ENCODE peak calls at places on chromosomes 3 and 15, in nine cellular contexts. N is A549; Q is effector memory CD4-positive, alpha-beta T cell; O is GM23248; J is cardiac muscle cell; W is thoracic aorta; H is stomach; Z is H9; M is adrenal gland. B is an unnamed sample. For H3K4me1, the result is how much of the 10 kb centered on the place peaks cover.

GRCh38 chr3:111668321-111668720 is 73.2 kb upstream of the ZBED2 start:
- DNase-seq in N (no peak), Q (no peak), O (no peak), J (no peak), W (no peak), H (no peak), Z (no peak), M (no peak), B (no peak)

GRCh38 chr15:96029172-96029571 is 301.3 kb upstream of the NR2F2 start:
- DNase-seq in N (no peak), Q (no peak), O (no peak), J (no peak), W (no peak), H (no peak), Z (no peak), M (no peak), B (no peak)

GRCh38 chr3:104526901-104527401 is 839.8 kb upstream of the ALCAM start:
- DNase-seq in N (no peak), Q (no peak), O (no peak), J (no peak), W (no peak), H (no peak), Z (no peak), M (no peak), B (no peak)

GRCh38 chr3:57556459-57557087 is 499 bp downstream of the PDE12 start:
- DNase-seq in N (peak), Q (no peak), O (peak), J (peak), W (no peak), H (peak), Z (no peak), M (peak), B (peak)

GRCh38 chr3:78258798-78259197 is 1218.9 kb downstream of the ROBO2 start:
- DNase-seq in N (no peak), Q (no peak), O (peak), J (peak), W (no peak), H (no peak), Z (no peak), M (no peak), B (no peak)

GRCh38 chr3:133885241-133885711 is 10.4 kb downstream of the RAB6B start:
- DNase-seq in N (no peak), Q (no peak), O (no peak), J (no peak), W (no peak), H (no peak), Z (no peak), M (no peak), B (no peak)

GRCh38 chr15:54273928-54274327 is 295.7 kb downstream of the UNC13C start:
- DNase-seq in N (no peak), Q (no peak), O (no peak), J (no peak), W (no peak), H (no peak), Z (no peak), M (no peak), B (no peak)

GRCh38 chr3:100548053-100548452 is 55.6 kb downstream of the TMEM45A start:
- DNase-seq in N (no peak), Q (no peak), O (peak), J (no peak), W (no peak), H (no peak), Z (no peak), M (no peak), B (no peak)

GRCh38 chr3:151091685-151092352 is 6.4 kb downstream of the MED12L start:
- DNase-seq in N (no peak), Q (no peak), O (peak), J (peak), W (no peak), H (no peak), Z (no peak), M (no peak), B (no peak)

GRCh38 chr3:21839592-21839991 is 88.6 kb upstream of the ZNF385D start:
- DNase-seq in N (no peak), Q (no peak), O (peak), J (peak), W (no peak), H (no peak), Z (no peak), M (peak), B (no peak)

GRCh38 chr3:11580645-11581044 is 63.1 kb downstream of the VGLL4 start:
- DNase-seq in N (no peak), Q (no peak), O (no peak), J (no peak), W (no peak), H (no peak), Z (no peak), M (no peak), B (no peak)

GRCh38 chr3:49017646-49017977 is 768 bp downstream of the DALRD3 start:
- DNase-seq in N (no peak), Q (no peak), O (peak), J (no peak), W (no peak), H (no peak), Z (no peak), M (no peak), B (peak)

GRCh38 chr3:182644013-182644412 is 149.3 kb upstream of the ATP11B start:
- DNase-seq in N (no peak), Q (no peak), O (no peak), J (no peak), W (no peak), H (no peak), Z (no peak), M (no peak), B (no peak)

GRCh38 chr15:71730277-71731144 is 79.8 kb upstream of the NR2E3 start:
- DNase-seq in N (peak), Q (no peak), O (peak), J (peak), W (no peak), H (peak), Z (peak), M (peak), B (peak)

GRCh38 chr15:68312701-68313204 is 35.2 kb downstream of the FEM1B start:
- DNase-seq in N (no peak), Q (no peak), O (peak), J (peak), W (no peak), H (no peak), Z (peak), M (peak), B (no peak)

GRCh38 chr15:63994073-63994600 is 52.1 kb downstream of the DAPK2 start:
- DNase-seq in N (no peak), Q (no peak), O (peak), J (no peak), W (no peak), H (no peak), Z (no peak), M (peak), B (no peak)

GRCh38 chr3:71713041-71713440 is 12.2 kb downstream of the EIF4E3 start:
- DNase-seq in N (no peak), Q (no peak), O (no peak), J (no peak), W (no peak), H (no peak), Z (no peak), M (no peak), B (no peak)

GRCh38 chr15:92797168-92798052 is 102.7 kb upstream of the CHD2 start:
- DNase-seq in N (peak), Q (no peak), O (peak), J (peak), W (no peak), H (no peak), Z (no peak), M (no peak), B (no peak)

GRCh38 chr3:139561959-139562676 is 22.6 kb upstream of the RBP1 start:
- DNase-seq in N (peak), Q (no peak), O (peak), J (peak), W (no peak), H (no peak), Z (peak), M (peak), B (peak)

GRCh38 chr3:139558351-139559170 is 19.0 kb upstream of the RBP1 start:
- DNase-seq in N (no peak), Q (no peak), O (no peak), J (no peak), W (no peak), H (no peak), Z (no peak), M (no peak), B (no peak)

GRCh38 chr3:139557041-139557440 is 17.5 kb upstream of the RBP1 start:
- DNase-seq in N (no peak), Q (no peak), O (no peak), J (no peak), W (no peak), H (no peak), Z (no peak), M (no peak), B (no peak)

GRCh38 chr3:139561428-139561827 is 21.9 kb upstream of the RBP1 start:
- DNase-seq in N (no peak), Q (no peak), O (no peak), J (no peak), W (no peak), H (no peak), Z (no peak), M (no peak), B (no peak)

GRCh38 chr3:139559541-139559940 is 20.0 kb upstream of the RBP1 start:
- DNase-seq in N (no peak), Q (no peak), O (peak), J (no peak), W (no peak), H (no peak), Z (no peak), M (no peak), B (no peak)
- H3K4me1 ChIP-seq in N (under half), Q (under half), O (under half), J (under half), W (under half), H (under half), Z (under half), M (under half), B (under half)

GRCh38 chr3:156728267-156728985 is 54.0 kb downstream of the TIPARP start:
- DNase-seq in N (no peak), Q (no peak), O (peak), J (no peak), W (no peak), H (no peak), Z (no peak), M (no peak), B (no peak)
- H3K4me1 ChIP-seq in N (under half), Q (under half), O (under half), J (under half), W (under half), H (under half), Z (under half), M (under half), B (under half)

DNA sequence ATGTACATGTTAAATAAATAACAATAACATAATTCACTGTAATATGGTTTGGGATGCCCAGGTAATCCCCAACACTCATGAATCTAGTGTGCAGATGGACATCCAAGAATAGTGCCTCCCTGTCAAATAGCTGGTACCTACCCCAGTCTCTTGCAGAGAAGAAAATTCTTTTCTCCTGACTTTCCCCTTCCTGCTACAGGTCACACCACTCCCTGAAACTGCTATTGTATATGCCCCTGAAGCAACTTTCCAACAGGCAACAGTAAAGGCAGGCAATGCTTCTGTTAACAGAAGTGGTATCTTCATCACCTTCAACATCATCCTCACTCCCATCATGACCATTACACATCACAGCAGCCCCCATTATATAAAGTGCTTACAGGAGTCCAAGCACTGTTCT is 431.6 kb downstream of the MAGI1 start:
- DNase-seq in N (no peak), Q (no peak), O (no peak), J (no peak), W (no peak), H (no peak), Z (no peak), M (no peak), B (no peak)
- H3K4me1 ChIP-seq in N (under half), Q (under half), O (under half), J (under half), W (under half), H (under half), Z (under half), M (under half), B (under half)

GRCh38 chr15:34334676-34335075 is 2.9 kb downstream of the SLC12A6 start:
- DNase-seq in N (no peak), Q (no peak), O (no peak), J (no peak), W (no peak), H (no peak), Z (no peak), M (no peak), B (no peak)
- H3K4me1 ChIP-seq in N (under half), Q (under half), O (under half), J (under half), W (under half), H (under half), Z (under half), M (under half), B (under half)

B was measured in transverse colon.